ENCODE peak calls at places on chromosomes 11 and 22, in five cellular contexts. One of them, this sample, is unnamed.

GRCh38 chr22:30392661-30393321 is 4.0 kb upstream of the SEC14L2 start:
- DNase-seq in endothelial cell of umbilical vein: no peak
- DNase-seq in IMR-90: no peak
- DNase-seq in H9: no peak
- DNase-seq in mammary epithelial cell: no peak
- DNase-seq in this sample: no peak

GRCh38 chr11:2760196-2760871 is 60.5 kb upstream of the KCNQ1OT1 start:
- DNase-seq in IMR-90: no peak
- DNase-seq in endothelial cell of umbilical vein: no peak
- DNase-seq in mammary epithelial cell: no peak
- DNase-seq in H9: peak; percentile 14
- DNase-seq in this sample: no peak

GRCh38 chr11:65790104-65790901 is 3.4 kb downstream of the OVOL1 start:
- DNase-seq in IMR-90: no peak
- DNase-seq in mammary epithelial cell: no peak
- DNase-seq in H9: peak; percentile 26
- DNase-seq in endothelial cell of umbilical vein: no peak
- DNase-seq in this sample: no peak

GRCh38 chr11:110447897-110448522 is 18.3 kb downstream of the FDX1 start:
- DNase-seq in H9: no peak
- DNase-seq in mammary epithelial cell: peak; percentile 21
- DNase-seq in endothelial cell of umbilical vein: peak; percentile 28
- DNase-seq in IMR-90: no peak
- DNase-seq in this sample: no peak

GRCh38 chr22:37601540-37602442 is 6.8 kb upstream of the GGA1 start:
- DNase-seq in endothelial cell of umbilical vein: peak; percentile 42
- DNase-seq in mammary epithelial cell: peak; percentile 67
- DNase-seq in IMR-90: peak; percentile 33
- DNase-seq in H9: peak; percentile 95
- DNase-seq in this sample: peak; percentile 99

GRCh38 chr22:32723632-32724031 is 77.9 kb upstream of the TIMP3 start:
- DNase-seq in IMR-90: peak; percentile 96
- DNase-seq in mammary epithelial cell: peak; percentile 93
- DNase-seq in endothelial cell of umbilical vein: no peak
- DNase-seq in H9: no peak
- DNase-seq in this sample: peak; percentile 60

GRCh38 chr11:116044946-116045345 is 540.7 kb upstream of the CADM1 start:
- DNase-seq in mammary epithelial cell: no peak
- DNase-seq in IMR-90: no peak
- DNase-seq in endothelial cell of umbilical vein: no peak
- DNase-seq in H9: peak; percentile 21
- DNase-seq in this sample: no peak

GRCh38 chr11:80606726-80607125 is 1165.9 kb upstream of the TENM4 start:
- DNase-seq in endothelial cell of umbilical vein: no peak
- DNase-seq in mammary epithelial cell: no peak
- DNase-seq in H9: no peak
- DNase-seq in IMR-90: no peak
- DNase-seq in this sample: no peak

DNA sequence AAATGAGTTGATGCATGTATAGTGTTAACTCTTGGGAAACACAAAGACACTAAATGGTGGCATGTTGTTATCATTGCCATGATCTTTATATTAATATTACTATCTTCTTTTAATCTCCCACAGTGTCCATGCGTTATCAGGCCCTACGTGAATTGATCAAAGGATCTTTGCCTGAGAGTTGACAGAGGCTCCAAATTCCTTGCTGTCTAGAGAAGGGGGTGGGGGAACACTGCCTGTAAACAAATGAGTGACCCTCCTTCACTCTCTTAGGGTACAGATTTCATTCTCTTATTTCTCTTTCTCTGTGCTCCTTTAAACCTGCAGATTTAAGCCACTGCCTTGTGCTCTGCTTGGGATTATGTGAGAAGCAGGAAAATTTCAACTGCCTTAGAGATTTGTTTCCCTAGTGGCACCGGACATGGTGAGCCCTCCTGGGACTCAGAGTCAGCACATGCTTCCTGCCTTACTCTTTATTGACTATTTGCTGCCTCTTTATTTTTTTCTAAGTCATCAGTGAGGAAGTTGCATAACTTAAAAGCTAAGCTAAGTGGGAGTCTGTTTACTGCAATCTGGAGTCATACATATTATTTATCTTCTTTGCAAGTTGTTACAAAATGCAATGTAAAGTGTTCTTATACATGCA is 122.9 kb downstream of the MAML2 start:
- DNase-seq in H9: no peak
- DNase-seq in IMR-90: peak; percentile 62
- DNase-seq in endothelial cell of umbilical vein: peak; percentile 57
- DNase-seq in mammary epithelial cell: no peak
- DNase-seq in this sample: no peak
- H2AFZ ChIP-seq in H9: peak overlapping the region; percentile 45
- H2AFZ ChIP-seq in IMR-90: no peak overlapping the region
- H2AFZ ChIP-seq in endothelial cell of umbilical vein: no peak overlapping the region
- H2AFZ ChIP-seq in mammary epithelial cell: no peak overlapping the region
- H2AFZ ChIP-seq in this sample: no peak overlapping the region

GRCh38 chr11:117647872-117648271 is 149.1 kb downstream of the DSCAML1 start:
- DNase-seq in IMR-90: no peak
- DNase-seq in mammary epithelial cell: no peak
- DNase-seq in endothelial cell of umbilical vein: no peak
- DNase-seq in H9: no peak
- DNase-seq in this sample: no peak

GRCh38 chr11:117644403-117645155 is 152.4 kb downstream of the DSCAML1 start:
- DNase-seq in mammary epithelial cell: no peak
- DNase-seq in H9: no peak
- DNase-seq in endothelial cell of umbilical vein: no peak
- DNase-seq in IMR-90: no peak
- DNase-seq in this sample: no peak

GRCh38 chr11:117643606-117644300 is 153.3 kb downstream of the DSCAML1 start:
- DNase-seq in H9: peak; percentile 42
- DNase-seq in IMR-90: no peak
- DNase-seq in mammary epithelial cell: no peak
- DNase-seq in endothelial cell of umbilical vein: no peak
- DNase-seq in this sample: no peak

GRCh38 chr11:117649656-117650055 is 147.4 kb downstream of the DSCAML1 start:
- DNase-seq in H9: no peak
- DNase-seq in endothelial cell of umbilical vein: no peak
- DNase-seq in mammary epithelial cell: no peak
- DNase-seq in IMR-90: no peak
- DNase-seq in this sample: no peak

GRCh38 chr11:117646419-117646818 is 150.6 kb downstream of the DSCAML1 start:
- DNase-seq in H9: no peak
- DNase-seq in mammary epithelial cell: no peak
- DNase-seq in IMR-90: no peak
- DNase-seq in endothelial cell of umbilical vein: no peak
- DNase-seq in this sample: no peak
- H2AFZ ChIP-seq in H9: no peak overlapping the region
- H2AFZ ChIP-seq in mammary epithelial cell: no peak overlapping the region
- H2AFZ ChIP-seq in IMR-90: no peak overlapping the region
- H2AFZ ChIP-seq in endothelial cell of umbilical vein: no peak overlapping the region
- H2AFZ ChIP-seq in this sample: no peak overlapping the region

GRCh38 chr22:41939981-41940852 is 6.7 kb downstream of the CENPM start:
- DNase-seq in mammary epithelial cell: no peak
- DNase-seq in IMR-90: no peak
- DNase-seq in endothelial cell of umbilical vein: no peak
- DNase-seq in H9: no peak
- DNase-seq in this sample: peak; percentile 45
- H2AFZ ChIP-seq in mammary epithelial cell: no peak overlapping the region
- H2AFZ ChIP-seq in IMR-90: peak overlapping the region; percentile 71
- H2AFZ ChIP-seq in endothelial cell of umbilical vein: no peak overlapping the region
- H2AFZ ChIP-seq in H9: no peak overlapping the region
- H2AFZ ChIP-seq in this sample: no peak overlapping the region

DNA sequence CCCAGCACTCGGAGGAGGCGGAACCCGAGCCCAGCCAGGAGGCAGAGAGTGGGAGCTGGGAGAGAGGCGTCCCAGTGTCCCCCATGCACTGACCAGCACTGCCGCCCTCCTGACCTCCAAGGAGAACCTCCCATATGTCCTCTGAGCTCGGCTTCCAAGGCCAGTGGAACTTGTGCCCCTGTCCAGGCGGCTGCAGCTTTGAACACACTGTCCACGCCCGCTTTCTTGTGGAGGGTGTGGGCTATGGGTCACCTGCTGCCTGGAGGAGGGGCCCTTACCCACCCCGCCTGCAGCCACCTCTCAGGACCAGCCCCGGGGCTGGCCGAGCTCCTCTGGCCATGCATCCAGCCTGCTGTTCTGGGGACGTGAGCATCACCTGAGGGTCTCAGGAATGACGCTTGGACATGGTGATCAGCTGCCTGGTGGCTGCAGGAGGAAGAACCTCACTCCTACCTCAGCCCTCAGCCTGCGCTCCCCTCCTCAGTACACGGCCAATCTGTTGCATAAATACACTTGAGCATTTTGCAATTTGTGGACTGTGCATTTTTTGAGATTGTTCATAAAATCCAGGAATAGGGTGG is 22.2 kb upstream of the MUC5B start:
- DNase-seq in IMR-90: no peak
- DNase-seq in mammary epithelial cell: no peak
- DNase-seq in H9: peak; percentile 22
- DNase-seq in endothelial cell of umbilical vein: no peak
- DNase-seq in this sample: peak; percentile 45
- H2AFZ ChIP-seq in IMR-90: no peak overlapping the region
- H2AFZ ChIP-seq in mammary epithelial cell: no peak overlapping the region
- H2AFZ ChIP-seq in H9: no peak overlapping the region
- H2AFZ ChIP-seq in endothelial cell of umbilical vein: no peak overlapping the region
- H2AFZ ChIP-seq in this sample: no peak overlapping the region

GRCh38 chr22:47768027-47768426 is 1005.6 kb downstream of the TBC1D22A start:
- DNase-seq in IMR-90: no peak
- DNase-seq in H9: no peak
- DNase-seq in endothelial cell of umbilical vein: no peak
- DNase-seq in mammary epithelial cell: no peak
- DNase-seq in this sample: no peak
- H2AFZ ChIP-seq in IMR-90: no peak overlapping the region
- H2AFZ ChIP-seq in H9: no peak overlapping the region
- H2AFZ ChIP-seq in endothelial cell of umbilical vein: no peak overlapping the region
- H2AFZ ChIP-seq in mammary epithelial cell: no peak overlapping the region
- H2AFZ ChIP-seq in this sample: no peak overlapping the region